ENCODE peak calls at places on chromosomes 11 and 22, in seven cellular contexts. X is mesendoderm, H is neural progenitor cell, Z is left ventricle myocardium inferior, W is psoas muscle, V is cardiac muscle cell, P is colonic mucosa. E is an unnamed sample. For H3K4me1 and H3K36me3, the result is how much of the 10 kb centered on the place peaks cover.

GRCh38 chr11:44842219-44842618 is 108.5 kb downstream of the TP53I11 start:
- DNase-seq in X (no peak), H (no peak), P (no peak), W (no peak), V (no peak), Z (no peak), E (no peak)

GRCh38 chr11:3165152-3165705 is at the start of gene OSBPL5:
- DNase-seq in H (peak), V (peak), X (peak), P (peak), Z (peak), W (peak), E (peak)

GRCh38 chr22:39560127-39560526 is 10.4 kb upstream of the CACNA1I start:
- DNase-seq in P (no peak), X (no peak), W (no peak), V (no peak), H (no peak), Z (no peak), E (no peak)

GRCh38 chr11:73980001-73980960 is 2.4 kb downstream of the UCP2 start:
- DNase-seq in P (peak), V (no peak), H (no peak), W (peak), Z (no peak), X (peak), E (peak)

GRCh38 chr11:116427903-116428637 is 344.7 kb downstream of the BUD13 start:
- DNase-seq in P (peak), V (peak), X (no peak), H (peak), W (no peak), Z (no peak), E (no peak)

GRCh38 chr11:37988031-37988430 is 1390.0 kb upstream of the RAG2 start:
- DNase-seq in Z (no peak), H (no peak), X (no peak), P (no peak), V (no peak), W (no peak), E (no peak)

GRCh38 chr11:115941481-115941993 is 437.3 kb upstream of the CADM1 start:
- DNase-seq in V (no peak), P (no peak), H (no peak), W (peak), X (no peak), Z (peak), E (no peak)

GRCh38 chr11:111093061-111093460 is 152.5 kb upstream of the POU2AF2 start:
- DNase-seq in H (no peak), X (no peak), P (no peak), W (no peak), Z (no peak), V (no peak), E (no peak)

GRCh38 chr11:65576867-65577755 is 1.3 kb downstream of the EHBP1L1 start:
- DNase-seq in V (no peak), H (no peak), P (peak), W (peak), X (no peak), Z (peak), E (peak)

GRCh38 chr11:8034604-8035224 is 46.3 kb upstream of the TUB start:
- DNase-seq in W (no peak), V (no peak), H (no peak), Z (no peak), P (no peak), X (no peak), E (no peak)

GRCh38 chr11:116641561-116642045 is 131.2 kb downstream of the BUD13 start:
- DNase-seq in X (peak), V (peak), Z (peak), P (peak), W (peak), H (peak), E (no peak)

GRCh38 chr22:17085277-17086091 is 684 bp downstream of the IL17RA start:
- DNase-seq in W (peak), H (peak), Z (peak), V (no peak), X (no peak), P (peak), E (no peak)

GRCh38 chr11:60183595-60184201 is 815 bp upstream of the MS4A6A start:
- DNase-seq in W (no peak), V (no peak), Z (no peak), X (no peak), P (no peak), H (peak), E (peak)

GRCh38 chr22:49234459-49234858 is 593.2 kb downstream of the BRD1 start:
- DNase-seq in X (no peak), H (no peak), Z (no peak), W (no peak), P (no peak), V (no peak), E (no peak)

GRCh38 chr11:119774180-119774763 is 45.3 kb upstream of the NECTIN1 start:
- DNase-seq in H (peak), X (peak), P (no peak), V (peak), Z (no peak), W (no peak), E (peak)

GRCh38 chr11:31795706-31796522 is 15.2 kb downstream of the PAX6 start:
- DNase-seq in W (no peak), H (peak), P (no peak), V (no peak), X (no peak), Z (no peak), E (peak)

GRCh38 chr11:31794546-31794945 is 16.6 kb downstream of the PAX6 start:
- DNase-seq in W (no peak), V (no peak), P (no peak), H (peak), Z (no peak), X (no peak), E (no peak)

GRCh38 chr11:31798057-31799035 is 12.8 kb downstream of the PAX6 start:
- DNase-seq in W (no peak), H (peak), X (peak), P (no peak), V (no peak), Z (no peak), E (no peak)

GRCh38 chr11:31797227-31798056 is 13.7 kb downstream of the PAX6 start:
- DNase-seq in Z (no peak), P (no peak), H (peak), W (no peak), V (no peak), X (peak), E (peak)

GRCh38 chr11:31796523-31797226 is 14.4 kb downstream of the PAX6 start:
- DNase-seq in P (no peak), W (no peak), V (no peak), X (no peak), Z (no peak), H (peak), E (peak)
- H3K4me1 ChIP-seq in P (under half), W (under half), V (under half), X (under half), Z (under half), H (half or more), E (under half)

GRCh38 chr11:61277973-61278565 is 17.0 kb downstream of the VWCE start:
- DNase-seq in Z (no peak), X (peak), H (no peak), W (no peak), V (no peak), P (no peak), E (no peak)
- H3K27ac ChIP-seq in Z (no peak), X (peak), H (no peak), W (no peak), V (no peak), P (no peak), E (no peak)

GRCh38 chr22:41535244-41535643 is 9.0 kb downstream of the POLR3H start:
- DNase-seq in H (peak), X (peak), Z (no peak), W (no peak), V (peak), P (no peak), E (no peak)

GRCh38 chr22:41538583-41538982 is 5.7 kb downstream of the POLR3H start:
- DNase-seq in X (no peak), W (no peak), Z (no peak), P (no peak), V (no peak), H (no peak), E (no peak)

GRCh38 chr22:41540006-41540315 is 4.3 kb downstream of the POLR3H start:
- DNase-seq in H (no peak), V (no peak), Z (no peak), P (no peak), W (no peak), X (no peak), E (no peak)

GRCh38 chr22:41539146-41540005 is 4.9 kb downstream of the POLR3H start:
- DNase-seq in P (no peak), V (no peak), W (no peak), Z (no peak), X (no peak), H (no peak), E (no peak)

GRCh38 chr22:41537203-41537602 is 7.1 kb downstream of the POLR3H start:
- DNase-seq in X (no peak), W (no peak), H (no peak), P (no peak), V (no peak), Z (no peak), E (no peak)
- H3K36me3 ChIP-seq in X (under half), W (under half), H (under half), P (under half), V (under half), Z (under half), E (under half)

GRCh38 chr11:114147389-114148382 is 88.2 kb downstream of the ZBTB16 start:
- DNase-seq in Z (no peak), P (no peak), W (no peak), H (peak), X (peak), V (peak), E (no peak)
- H3K4me1 ChIP-seq in Z (half or more), P (under half), W (half or more), H (half or more), X (under half), V (under half), E (under half)

GRCh38 chr11:794766-795637 is 3.1 kb downstream of the SLC25A22 start:
- DNase-seq in P (peak), V (no peak), H (no peak), X (no peak), Z (no peak), W (no peak), E (no peak)
- H3K27ac ChIP-seq in P (peak), V (no peak), H (no peak), X (no peak), Z (no peak), W (no peak), E (no peak)

DNA sequence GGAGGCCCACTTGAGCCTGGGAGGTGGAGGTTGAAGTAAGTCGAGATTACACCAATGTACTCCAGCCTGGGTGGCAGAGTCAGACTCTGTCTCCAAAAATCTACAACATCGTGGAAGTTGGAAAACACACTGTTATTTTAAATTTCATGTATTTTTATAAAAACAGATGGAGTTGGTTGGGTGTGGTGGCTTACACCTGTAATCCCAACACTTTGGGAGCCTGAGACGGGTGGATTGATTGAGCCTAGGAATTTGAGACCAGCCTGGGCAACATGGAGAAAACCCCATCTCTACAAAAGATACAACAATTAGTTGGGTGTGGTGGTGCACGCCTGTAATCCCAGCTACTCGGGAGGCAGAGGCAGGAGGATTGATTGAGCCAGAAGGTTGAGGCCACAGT is 52.0 kb upstream of the CLTCL1 start:
- DNase-seq in H (no peak), V (no peak), W (no peak), Z (no peak), X (no peak), P (no peak), E (no peak)
- H3K36me3 ChIP-seq in H (under half), V (under half), W (half or more), Z (half or more), X (under half), P (under half), E (under half)

GRCh38 chr22:37762389-37762836 is 45.3 kb upstream of the GCAT start:
- DNase-seq in X (no peak), H (no peak), Z (no peak), W (no peak), V (no peak), P (no peak), E (no peak)

GRCh38 chr22:37757663-37758062 is 50.1 kb upstream of the GCAT start:
- DNase-seq in X (no peak), V (no peak), Z (no peak), H (no peak), W (no peak), P (no peak), E (no peak)

GRCh38 chr22:37760152-37760551 is 47.6 kb upstream of the GCAT start:
- DNase-seq in X (no peak), P (no peak), Z (no peak), W (no peak), H (no peak), V (no peak), E (no peak)

GRCh38 chr22:37759281-37759680 is 48.5 kb upstream of the GCAT start:
- DNase-seq in V (no peak), Z (no peak), W (no peak), X (no peak), P (no peak), H (no peak), E (no peak)

DNA sequence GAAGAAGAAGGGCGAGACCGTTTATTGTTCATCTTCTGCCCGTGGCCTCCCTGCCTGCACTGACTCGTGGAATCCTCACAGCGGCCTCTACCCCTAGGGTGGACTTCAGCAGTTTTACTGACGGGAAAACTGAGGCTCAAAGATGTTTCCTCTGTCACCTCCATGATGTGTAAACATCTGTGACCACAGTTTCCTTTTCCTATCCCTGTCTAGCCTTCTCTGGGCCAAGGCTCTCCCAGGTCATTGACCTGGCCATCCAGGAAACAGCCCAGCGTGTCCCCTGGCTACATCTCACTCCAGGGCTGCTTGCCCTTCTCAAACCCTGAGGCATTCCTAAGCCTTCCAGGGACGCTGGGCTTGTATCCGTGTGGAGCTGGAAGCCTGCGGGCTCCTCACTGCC is 49.0 kb upstream of the GCAT start:
- DNase-seq in W (no peak), Z (no peak), P (no peak), V (no peak), H (no peak), X (no peak), E (no peak)
- H3K4me1 ChIP-seq in W (under half), Z (under half), P (under half), V (under half), H (under half), X (under half), E (under half)

E was measured in aorta.